ENCODE peak calls at places on chromosomes 2 and 18, in ten cellular contexts. J is skeletal muscle cell; S is testis; C is MM.1S; X is activated CD8-positive, alpha-beta memory T cell treated with anti-CD3 and anti-CD28 coated beads, Interleukin-2, amount 10 ng/mL, durations not matched to agents 7 days and 5 days; A is iris pigment epithelial cell; E is EL; D is nucleus accumbens; F is naive thymus-derived CD4-positive, alpha-beta T cell; N is stromal cell of bone marrow. B is an unnamed sample.

GRCh38 chr18:33201509-33201926 is 239.0 kb downstream of the CCDC178 start:
- DNase-seq in J (peak), S (peak), D (peak), X (no peak), N (peak), A (peak), F (no peak), E (no peak), C (peak), B (no peak)

GRCh38 chr2:238901461-238902057 is 53.7 kb downstream of the TWIST2 start:
- DNase-seq in A (no peak), C (no peak), N (no peak), J (no peak), X (no peak), D (no peak), S (no peak), F (no peak), E (no peak), B (no peak)

GRCh38 chr2:222690564-222691200 is 19.2 kb downstream of the MOGAT1 start:
- DNase-seq in N (peak), S (peak), X (peak), D (peak), J (peak), A (peak), C (peak), E (peak), F (peak), B (no peak)

GRCh38 chr18:21915546-21915945 is 175.0 kb downstream of the MIB1 start:
- DNase-seq in S (no peak), E (no peak), N (no peak), C (no peak), D (no peak), X (no peak), J (no peak), A (no peak), F (no peak), B (no peak)

GRCh38 chr2:182831097-182831496 is 35.3 kb downstream of the FRZB start:
- DNase-seq in F (no peak), D (no peak), C (no peak), A (no peak), N (no peak), S (no peak), E (no peak), J (no peak), X (no peak), B (no peak)

GRCh38 chr2:145764631-145765030 is 1244.7 kb upstream of the ZEB2 start:
- DNase-seq in A (no peak), S (peak), F (no peak), X (no peak), J (peak), D (no peak), N (peak), E (no peak), C (no peak), B (no peak)

GRCh38 chr18:63480476-63480875 is 3.7 kb downstream of the SERPINB5 start:
- DNase-seq in D (no peak), J (no peak), C (no peak), F (no peak), A (no peak), E (no peak), X (no peak), S (no peak), N (no peak), B (no peak)

GRCh38 chr2:9693138-9693520 is 62.3 kb upstream of the YWHAQ start:
- DNase-seq in J (no peak), E (peak), X (peak), F (no peak), D (no peak), N (peak), S (no peak), C (peak), A (peak), B (peak)

GRCh38 chr2:119301413-119301812 is 65.2 kb downstream of the C2orf76 start:
- DNase-seq in X (no peak), C (no peak), J (no peak), S (no peak), A (peak), N (no peak), E (peak), F (no peak), D (no peak), B (no peak)

GRCh38 chr2:3113122-3113521 is 264.5 kb downstream of the EIPR1 start:
- DNase-seq in S (peak), D (no peak), X (no peak), E (no peak), C (no peak), F (no peak), J (no peak), A (no peak), N (no peak), B (no peak)

GRCh38 chr18:61898576-61899205 is 5.9 kb upstream of the RNF152 start:
- DNase-seq in J (no peak), A (no peak), C (no peak), X (no peak), N (no peak), D (no peak), F (no peak), E (peak), S (no peak), B (no peak)

GRCh38 chr2:230161180-230161579 is 58.6 kb downstream of the SP110 start:
- DNase-seq in D (no peak), F (no peak), J (peak), X (no peak), N (peak), A (peak), E (peak), C (no peak), S (no peak), B (peak)

GRCh38 chr2:177445223-177445622 is 52.6 kb downstream of the AGPS start:
- DNase-seq in E (no peak), N (no peak), C (no peak), A (peak), D (no peak), F (no peak), J (no peak), X (no peak), S (no peak), B (no peak)

GRCh38 chr2:128271186-128271890 is 47.3 kb downstream of the HS6ST1 start:
- DNase-seq in C (no peak), E (no peak), A (no peak), D (no peak), J (no peak), N (no peak), X (no peak), F (no peak), S (no peak), B (no peak)

GRCh38 chr18:35162995-35163394 is 77.8 kb upstream of the ZNF397 start:
- DNase-seq in F (no peak), N (no peak), D (no peak), A (no peak), J (no peak), C (no peak), X (no peak), S (no peak), E (peak), B (no peak)

GRCh38 chr18:48817021-48817461 is 133.7 kb downstream of the SMAD7 start:
- DNase-seq in S (peak), X (peak), D (no peak), C (no peak), E (no peak), J (no peak), F (no peak), N (no peak), A (no peak), B (no peak)

GRCh38 chr2:33342171-33342570 is 134.3 kb upstream of the RASGRP3 start:
- DNase-seq in N (no peak), S (no peak), F (no peak), X (no peak), C (no peak), A (peak), J (no peak), D (no peak), E (no peak), B (no peak)

GRCh38 chr18:59765343-59765742 is 68.1 kb upstream of the CCBE1 start:
- DNase-seq in A (no peak), S (no peak), N (no peak), E (no peak), C (no peak), X (no peak), D (no peak), J (no peak), F (no peak), B (no peak)